ENCODE peak calls at places on chromosomes 13 and 19, in four cellular contexts. One of them, this sample, is unnamed.

GRCh38 chr13:36046672-36047071 is 84.5 kb downstream of the DCLK1 start:
- DNase-seq in psoas muscle: no peak
- DNase-seq in NCI-H1092: no peak
- DNase-seq in AML-193: no peak
- DNase-seq in this sample: no peak

GRCh38 chr19:29523568-29523967 is 2.2 kb upstream of the VSTM2B start:
- DNase-seq in psoas muscle: no peak
- DNase-seq in NCI-H1092: no peak
- DNase-seq in AML-193: no peak
- DNase-seq in this sample: no peak

GRCh38 chr19:42114412-42114811 is 17.8 kb downstream of the POU2F2 start:
- DNase-seq in psoas muscle: peak
- DNase-seq in NCI-H1092: peak
- DNase-seq in AML-193: no peak
- DNase-seq in this sample: peak

GRCh38 chr13:113768018-113768905 is 9.2 kb downstream of the TMEM255B start:
- DNase-seq in psoas muscle: peak
- DNase-seq in NCI-H1092: no peak
- DNase-seq in AML-193: no peak
- DNase-seq in this sample: no peak

GRCh38 chr13:40164137-40164536 is 502.3 kb downstream of the FOXO1 start:
- DNase-seq in psoas muscle: no peak
- DNase-seq in NCI-H1092: no peak
- DNase-seq in AML-193: no peak
- DNase-seq in this sample: no peak

GRCh38 chr13:91133941-91134772 is 213.3 kb upstream of the MIR17HG start:
- DNase-seq in psoas muscle: no peak
- DNase-seq in NCI-H1092: peak
- DNase-seq in AML-193: peak
- DNase-seq in this sample: no peak

GRCh38 chr13:66660013-66660804 is 569.9 kb downstream of the PCDH9 start:
- DNase-seq in psoas muscle: no peak
- DNase-seq in NCI-H1092: no peak
- DNase-seq in AML-193: no peak
- DNase-seq in this sample: no peak

GRCh38 chr13:35475960-35476943 is at the start of gene MAB21L1:
- DNase-seq in psoas muscle: peak
- DNase-seq in NCI-H1092: no peak
- DNase-seq in AML-193: peak
- DNase-seq in this sample: peak

GRCh38 chr19:3366761-3367571 is 583 bp downstream of the NFIC start:
- DNase-seq in psoas muscle: peak
- DNase-seq in NCI-H1092: no peak
- DNase-seq in AML-193: peak
- DNase-seq in this sample: no peak

GRCh38 chr19:41362143-41362847 is 1.7 kb downstream of the B9D2 start:
- DNase-seq in psoas muscle: no peak
- DNase-seq in NCI-H1092: no peak
- DNase-seq in AML-193: no peak
- DNase-seq in this sample: peak

GRCh38 chr13:44601596-44601995 is 25.5 kb upstream of the TSC22D1 start:
- DNase-seq in psoas muscle: no peak
- DNase-seq in NCI-H1092: no peak
- DNase-seq in AML-193: no peak
- DNase-seq in this sample: no peak

GRCh38 chr13:76976488-76976887 is 15.4 kb upstream of the CLN5 start:
- DNase-seq in psoas muscle: no peak
- DNase-seq in NCI-H1092: no peak
- DNase-seq in AML-193: no peak
- DNase-seq in this sample: no peak

GRCh38 chr13:107834717-107835116 is 380.6 kb downstream of the LIG4 start:
- DNase-seq in psoas muscle: no peak
- DNase-seq in NCI-H1092: no peak
- DNase-seq in AML-193: no peak
- DNase-seq in this sample: no peak

GRCh38 chr19:44566984-44567383 is 37.5 kb upstream of the CEACAM20 start:
- DNase-seq in psoas muscle: no peak
- DNase-seq in NCI-H1092: no peak
- DNase-seq in AML-193: no peak
- DNase-seq in this sample: no peak

GRCh38 chr19:30430206-30430734 is 58.1 kb downstream of the ZNF536 start:
- DNase-seq in psoas muscle: no peak
- DNase-seq in NCI-H1092: no peak
- DNase-seq in AML-193: no peak
- DNase-seq in this sample: no peak

GRCh38 chr19:4589579-4590410 is 30.3 kb upstream of the SEMA6B start:
- DNase-seq in psoas muscle: no peak
- DNase-seq in NCI-H1092: no peak
- DNase-seq in AML-193: peak
- DNase-seq in this sample: no peak

GRCh38 chr13:26965058-26965380 is 204.4 kb upstream of the GPR12 start:
- DNase-seq in psoas muscle: no peak
- DNase-seq in NCI-H1092: no peak
- DNase-seq in AML-193: no peak
- DNase-seq in this sample: no peak

GRCh38 chr19:47155141-47155540 is 24.5 kb downstream of the SAE1 start:
- DNase-seq in psoas muscle: no peak
- DNase-seq in NCI-H1092: no peak
- DNase-seq in AML-193: no peak
- DNase-seq in this sample: no peak

GRCh38 chr13:99854376-99854775 is 117.2 kb downstream of the ZIC5 start:
- DNase-seq in psoas muscle: no peak
- DNase-seq in NCI-H1092: no peak
- DNase-seq in AML-193: no peak
- DNase-seq in this sample: no peak

GRCh38 chr19:49222011-49222410 is 64.4 kb downstream of the TRPM4 start:
- DNase-seq in psoas muscle: no peak
- DNase-seq in NCI-H1092: no peak
- DNase-seq in AML-193: no peak
- DNase-seq in this sample: no peak

GRCh38 chr13:110648848-110649421 is 33.6 kb downstream of the NAXD start:
- DNase-seq in psoas muscle: peak
- DNase-seq in NCI-H1092: no peak
- DNase-seq in AML-193: no peak
- DNase-seq in this sample: no peak

GRCh38 chr13:31242342-31242741 is 42.6 kb downstream of the B3GLCT start:
- DNase-seq in psoas muscle: no peak
- DNase-seq in NCI-H1092: no peak
- DNase-seq in AML-193: no peak
- DNase-seq in this sample: no peak

GRCh38 chr13:35720690-35721554 is 244.4 kb upstream of the MAB21L1 start:
- DNase-seq in psoas muscle: peak
- DNase-seq in NCI-H1092: peak
- DNase-seq in AML-193: peak
- DNase-seq in this sample: peak

GRCh38 chr19:13619203-13619632 is 112.9 kb upstream of the CACNA1A start:
- DNase-seq in psoas muscle: no peak
- DNase-seq in NCI-H1092: no peak
- DNase-seq in AML-193: no peak
- DNase-seq in this sample: no peak

GRCh38 chr19:1465191-1466016 is 13.6 kb downstream of the C19orf25 start:
- DNase-seq in psoas muscle: peak
- DNase-seq in NCI-H1092: no peak
- DNase-seq in AML-193: no peak
- DNase-seq in this sample: no peak

GRCh38 chr13:23618341-23618740 is 48.1 kb downstream of the TNFRSF19 start:
- DNase-seq in psoas muscle: no peak
- DNase-seq in NCI-H1092: no peak
- DNase-seq in AML-193: no peak
- DNase-seq in this sample: no peak

GRCh38 chr19:29766100-29766499 is 45.7 kb upstream of the CCNE1 start:
- DNase-seq in psoas muscle: no peak
- DNase-seq in NCI-H1092: no peak
- DNase-seq in AML-193: no peak
- DNase-seq in this sample: no peak

GRCh38 chr13:91185294-91185863 is 162.1 kb upstream of the MIR17HG start:
- DNase-seq in psoas muscle: no peak
- DNase-seq in NCI-H1092: no peak
- DNase-seq in AML-193: peak
- DNase-seq in this sample: no peak

GRCh38 chr13:20442370-20442769 is 83.3 kb downstream of the CRYL1 start:
- DNase-seq in psoas muscle: no peak
- DNase-seq in NCI-H1092: no peak
- DNase-seq in AML-193: no peak
- DNase-seq in this sample: no peak

GRCh38 chr19:31109626-31110025 is 239.6 kb downstream of the TSHZ3 start:
- DNase-seq in psoas muscle: no peak
- DNase-seq in NCI-H1092: no peak
- DNase-seq in AML-193: no peak
- DNase-seq in this sample: no peak

GRCh38 chr19:49097453-49098288 is 12.4 kb downstream of the SNRNP70 start:
- DNase-seq in psoas muscle: peak
- DNase-seq in NCI-H1092: peak
- DNase-seq in AML-193: peak
- DNase-seq in this sample: peak

GRCh38 chr13:105979586-105979985 is 555.9 kb downstream of the EFNB2 start:
- DNase-seq in psoas muscle: no peak
- DNase-seq in NCI-H1092: no peak
- DNase-seq in AML-193: no peak
- DNase-seq in this sample: no peak

GRCh38 chr13:108594153-108594552 is 35.3 kb upstream of the MYO16 start:
- DNase-seq in psoas muscle: no peak
- DNase-seq in NCI-H1092: no peak
- DNase-seq in AML-193: no peak
- DNase-seq in this sample: no peak

GRCh38 chr19:18023596-18024212 is 15.7 kb downstream of the ARRDC2 start:
- DNase-seq in psoas muscle: peak
- DNase-seq in NCI-H1092: no peak
- DNase-seq in AML-193: peak
- DNase-seq in this sample: no peak

GRCh38 chr19:49125025-49125731 is 5.8 kb downstream of the PPFIA3 start:
- DNase-seq in psoas muscle: no peak
- DNase-seq in NCI-H1092: no peak
- DNase-seq in AML-193: no peak
- DNase-seq in this sample: no peak

GRCh38 chr13:109182777-109183465 is 553.5 kb downstream of the MYO16 start:
- DNase-seq in psoas muscle: no peak
- DNase-seq in NCI-H1092: no peak
- DNase-seq in AML-193: no peak
- DNase-seq in this sample: no peak

GRCh38 chr13:29922896-29923295 is 72.5 kb upstream of the UBL3 start:
- DNase-seq in psoas muscle: no peak
- DNase-seq in NCI-H1092: no peak
- DNase-seq in AML-193: no peak
- DNase-seq in this sample: no peak

GRCh38 chr19:45523642-45524256 is 16.5 kb downstream of the VASP start:
- DNase-seq in psoas muscle: peak
- DNase-seq in NCI-H1092: peak
- DNase-seq in AML-193: peak
- DNase-seq in this sample: peak

This sample was measured in NCI-H2029 treated with DMSO at 0.1 percent for 48 hours.